ENCODE peak calls at places on chromosomes 5 and 9, in six cellular contexts. D is breast epithelium; Q is stomach; Y is effector memory CD4-positive, alpha-beta T cell; F is cardiac muscle cell; U is IMR-90. S is an unnamed sample.

GRCh38 chr5:56350595-56351170 is 117.6 kb upstream of the ANKRD55 start:
- DNase-seq in D (peak; percentile 57), Q (no peak), Y (no peak), F (peak; percentile 80), U (peak; percentile 96), S (no peak)

GRCh38 chr9:93207326-93207814 is 23.4 kb downstream of the WNK2 start:
- DNase-seq in Y (no peak), F (peak; percentile 67), U (peak; percentile 11), Q (no peak), D (no peak), S (peak; percentile 70)

GRCh38 chr9:69090943-69091342 is 55.4 kb downstream of the FXN start:
- DNase-seq in F (no peak), Y (no peak), Q (no peak), D (no peak), U (no peak), S (no peak)

GRCh38 chr9:85516976-85517637 is 224.6 kb downstream of the AGTPBP1 start:
- DNase-seq in Q (no peak), D (no peak), Y (no peak), F (no peak), U (no peak), S (no peak)

GRCh38 chr5:121974261-121974660 is 12.5 kb downstream of the SRFBP1 start:
- DNase-seq in Y (no peak), Q (no peak), U (peak; percentile 48), D (no peak), F (peak; percentile 80), S (peak; percentile 25)

GRCh38 chr9:113567361-113568080 is 104.0 kb downstream of the RGS3 start:
- DNase-seq in Q (no peak), F (no peak), U (no peak), Y (no peak), D (no peak), S (no peak)

GRCh38 chr9:88006511-88007290 is 32.4 kb upstream of the CDK20 start:
- DNase-seq in U (no peak), Q (no peak), F (no peak), D (no peak), Y (no peak), S (no peak)

GRCh38 chr9:37904647-37905505 is 949 bp upstream of the SLC25A51 start:
- DNase-seq in Y (no peak), D (no peak), F (peak; percentile 66), U (peak; percentile 32), Q (no peak), S (peak; percentile 44)

GRCh38 chr9:110161940-110162339 is 46.0 kb downstream of the C9orf152 start:
- DNase-seq in U (no peak), D (no peak), F (no peak), Y (no peak), Q (no peak), S (no peak)

GRCh38 chr9:129175825-129176633 is 2.0 kb downstream of the IER5L start:
- DNase-seq in U (peak; percentile 88), D (peak; percentile 94), Q (peak; percentile 90), F (peak; percentile 96), Y (peak; percentile 31), S (peak; percentile 84)

GRCh38 chr9:106962105-106962504 is 99.1 kb downstream of the ZNF462 start:
- DNase-seq in Q (no peak), F (peak; percentile 14), D (no peak), Y (no peak), U (no peak), S (no peak)

GRCh38 chr9:106962615-106963363 is 99.8 kb downstream of the ZNF462 start:
- DNase-seq in Q (no peak), U (no peak), Y (no peak), F (peak; percentile 75), D (no peak), S (no peak)

GRCh38 chr9:106964329-106964728 is 101.4 kb downstream of the ZNF462 start:
- DNase-seq in Q (no peak), F (no peak), Y (no peak), U (no peak), D (no peak), S (no peak)

GRCh38 chr9:106964822-106965525 is 102.0 kb downstream of the ZNF462 start:
- DNase-seq in U (peak; percentile 45), Q (no peak), F (no peak), Y (no peak), D (no peak), S (no peak)

GRCh38 chr9:106963684-106964083 is 100.7 kb downstream of the ZNF462 start:
- DNase-seq in Y (no peak), F (no peak), D (no peak), U (no peak), Q (no peak), S (no peak)
- H3K36me3 ChIP-seq in Y (no peaks in the 10 kb centered on the region), F (peaks cover 6% of the 10 kb centered on the region), D (no peaks in the 10 kb centered on the region), U (peaks cover 8% of the 10 kb centered on the region), Q (no peaks in the 10 kb centered on the region), S (no peaks in the 10 kb centered on the region)

GRCh38 chr5:123387313-123387712 is 35.9 kb downstream of the CEP120 start:
- DNase-seq in U (peak; percentile 12), F (peak; percentile 2), Q (no peak), Y (no peak), D (no peak), S (no peak)
- H3K36me3 ChIP-seq in U (peaks cover 10% of the 10 kb centered on the region), F (peaks cover 19% of the 10 kb centered on the region), Q (peaks cover 3% of the 10 kb centered on the region), Y (peaks cover 70% of the 10 kb centered on the region), D (peaks cover 6% of the 10 kb centered on the region), S (no peaks in the 10 kb centered on the region)

GRCh38 chr5:142315231-142315900 is 9.5 kb downstream of the SPRY4 start:
- DNase-seq in F (no peak), U (peak; percentile 36), Q (no peak), D (no peak), Y (no peak), S (no peak)

GRCh38 chr5:142316681-142317080 is 8.1 kb downstream of the SPRY4 start:
- DNase-seq in Q (no peak), D (no peak), F (no peak), Y (no peak), U (no peak), S (no peak)

GRCh38 chr5:142317173-142317572 is 7.6 kb downstream of the SPRY4 start:
- DNase-seq in U (no peak), F (no peak), Y (no peak), D (no peak), Q (no peak), S (no peak)

GRCh38 chr5:142314606-142315005 is 10.2 kb downstream of the SPRY4 start:
- DNase-seq in D (no peak), U (no peak), Y (no peak), F (no peak), Q (no peak), S (no peak)

DNA sequence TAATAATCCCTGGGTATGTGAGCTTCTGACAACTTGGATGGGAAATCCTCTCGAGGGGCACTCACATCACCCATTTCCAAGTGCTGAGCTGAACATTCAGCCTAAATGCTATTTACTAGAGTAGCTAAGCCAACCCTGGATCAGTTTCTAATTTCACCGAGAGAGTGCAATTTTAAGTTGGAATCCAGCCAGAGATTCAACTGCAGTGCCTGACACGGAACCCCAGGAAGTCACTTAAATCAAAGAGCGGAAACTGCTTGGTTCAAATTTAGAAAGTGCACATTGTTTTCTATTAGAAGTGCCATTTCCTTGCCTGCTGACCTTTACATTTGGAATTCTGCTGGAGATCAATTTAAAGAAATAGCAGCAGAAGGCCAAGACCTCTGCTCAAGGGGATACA is 8.8 kb downstream of the SPRY4 start:
- DNase-seq in Q (no peak), U (peak; percentile 67), F (peak; percentile 63), D (no peak), Y (no peak), S (no peak)
- H3K36me3 ChIP-seq in Q (no peaks in the 10 kb centered on the region), U (peaks cover 36% of the 10 kb centered on the region), F (no peaks in the 10 kb centered on the region), D (no peaks in the 10 kb centered on the region), Y (no peaks in the 10 kb centered on the region), S (no peaks in the 10 kb centered on the region)

GRCh38 chr5:1460054-1460682 is 14.9 kb upstream of the SLC6A3 start:
- DNase-seq in Q (no peak), U (no peak), Y (no peak), D (no peak), F (no peak), S (no peak)

GRCh38 chr5:1464096-1464446 is 18.8 kb upstream of the SLC6A3 start:
- DNase-seq in F (no peak), D (no peak), U (no peak), Y (no peak), Q (no peak), S (no peak)

GRCh38 chr5:1463326-1464095 is 18.3 kb upstream of the SLC6A3 start:
- DNase-seq in Y (no peak), Q (no peak), F (no peak), U (no peak), D (no peak), S (no peak)

GRCh38 chr5:1462358-1462757 is 17.1 kb upstream of the SLC6A3 start:
- DNase-seq in Q (no peak), D (no peak), Y (no peak), F (no peak), U (no peak), S (no peak)

GRCh38 chr5:1461396-1461795 is 16.2 kb upstream of the SLC6A3 start:
- DNase-seq in U (no peak), Y (no peak), F (no peak), D (no peak), Q (no peak), S (no peak)
- H3K36me3 ChIP-seq in U (peaks cover 67% of the 10 kb centered on the region), Y (peaks cover 23% of the 10 kb centered on the region), F (peaks cover 8% of the 10 kb centered on the region), D (peaks cover 7% of the 10 kb centered on the region), Q (peaks cover 24% of the 10 kb centered on the region), S (no peaks in the 10 kb centered on the region)

DNA sequence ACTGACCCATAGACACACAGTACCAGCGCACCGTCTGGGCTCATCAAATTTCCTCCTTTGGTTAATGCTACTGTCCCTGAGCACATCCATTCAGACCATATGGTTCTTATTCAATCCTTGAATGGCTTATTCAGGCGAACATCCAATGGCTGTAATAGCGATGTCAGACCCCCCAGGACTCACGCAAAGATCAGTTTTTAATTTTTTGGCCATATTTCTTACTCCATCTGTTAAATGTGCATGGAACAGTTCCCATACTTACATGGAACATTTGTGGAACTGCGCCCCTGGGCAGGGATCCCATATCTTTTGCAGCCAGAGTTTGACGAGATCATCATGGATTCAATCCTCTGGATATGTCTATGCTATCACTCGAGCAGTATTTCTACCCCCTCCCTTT is 213.2 kb downstream of the ADAMTS6 start:
- DNase-seq in F (no peak), Y (no peak), D (no peak), U (no peak), Q (no peak), S (no peak)
- H3K36me3 ChIP-seq in F (peaks cover 2% of the 10 kb centered on the region), Y (no peaks in the 10 kb centered on the region), D (no peaks in the 10 kb centered on the region), U (peaks cover 4% of the 10 kb centered on the region), Q (no peaks in the 10 kb centered on the region), S (no peaks in the 10 kb centered on the region)

GRCh38 chr9:95480346-95480745 is 36.4 kb downstream of the PTCH1 start:
- DNase-seq in Y (no peak), Q (no peak), F (no peak), U (no peak), D (no peak), S (no peak)
- H3K36me3 ChIP-seq in Y (peaks cover 25% of the 10 kb centered on the region), Q (peaks cover 37% of the 10 kb centered on the region), F (peaks cover 19% of the 10 kb centered on the region), U (peaks cover 46% of the 10 kb centered on the region), D (no peaks in the 10 kb centered on the region), S (no peaks in the 10 kb centered on the region)

GRCh38 chr5:140483055-140483454 is 64.4 kb upstream of the EIF4EBP3 start:
- DNase-seq in Y (no peak), D (no peak), F (no peak), U (no peak), Q (no peak), S (no peak)

DNA sequence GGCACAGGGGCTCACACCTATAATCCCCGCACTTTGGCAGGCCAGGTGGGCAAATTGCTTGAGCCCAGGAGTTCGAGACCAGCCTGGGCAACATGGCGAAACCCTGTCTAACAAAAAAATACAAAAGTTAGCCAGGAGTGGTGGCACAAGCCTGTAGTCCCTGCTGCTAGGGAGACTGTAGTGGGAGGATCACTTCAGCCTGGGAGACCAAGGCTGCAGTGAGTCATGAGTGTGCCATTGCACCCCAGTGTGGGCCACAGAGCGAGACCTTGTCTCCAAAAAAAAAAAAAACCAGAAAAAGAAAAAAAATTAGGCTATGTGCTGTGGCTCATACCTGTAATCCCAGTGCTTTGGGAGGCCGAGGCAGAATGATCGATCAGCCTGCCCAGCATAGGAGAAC is 58.5 kb upstream of the EIF4EBP3 start:
- DNase-seq in F (no peak), Q (no peak), D (no peak), Y (no peak), U (no peak), S (no peak)
- H3K36me3 ChIP-seq in F (peaks cover 41% of the 10 kb centered on the region), Q (peaks cover 11% of the 10 kb centered on the region), D (peaks cover 11% of the 10 kb centered on the region), Y (peaks cover 29% of the 10 kb centered on the region), U (peaks cover 8% of the 10 kb centered on the region), S (no peaks in the 10 kb centered on the region)

S was measured in testis.